ENCODE peak calls at places on chromosomes 16 and 17, in nine cellular contexts. One of them, this sample, is unnamed.

GRCh38 chr16:86952769-86953168 is 364.4 kb downstream of the C16orf95 start:
- DNase-seq in heart right ventricle: no peak
- DNase-seq in cardiac fibroblast: peak
- DNase-seq in HFF-Myc: no peak
- DNase-seq in fibroblast of pulmonary artery: no peak
- DNase-seq in cardiac muscle cell: no peak
- DNase-seq in breast epithelium: no peak
- DNase-seq in pancreas: no peak
- DNase-seq in AG09309: no peak
- DNase-seq in this sample: no peak

GRCh38 chr17:38893612-38894011 is 23.8 kb downstream of the LASP1 start:
- DNase-seq in cardiac fibroblast: peak
- DNase-seq in heart right ventricle: no peak
- DNase-seq in breast epithelium: no peak
- DNase-seq in fibroblast of pulmonary artery: no peak
- DNase-seq in HFF-Myc: no peak
- DNase-seq in pancreas: no peak
- DNase-seq in cardiac muscle cell: no peak
- DNase-seq in AG09309: no peak
- DNase-seq in this sample: no peak

GRCh38 chr17:56723471-56723870 is 110.2 kb downstream of the C17orf67 start:
- DNase-seq in fibroblast of pulmonary artery: no peak
- DNase-seq in heart right ventricle: no peak
- DNase-seq in AG09309: no peak
- DNase-seq in pancreas: no peak
- DNase-seq in cardiac muscle cell: no peak
- DNase-seq in breast epithelium: no peak
- DNase-seq in cardiac fibroblast: no peak
- DNase-seq in HFF-Myc: no peak
- DNase-seq in this sample: no peak

GRCh38 chr17:38868095-38868967 is 1.5 kb upstream of the LASP1 start:
- DNase-seq in cardiac fibroblast: peak
- DNase-seq in AG09309: no peak
- DNase-seq in HFF-Myc: no peak
- DNase-seq in breast epithelium: no peak
- DNase-seq in heart right ventricle: peak
- DNase-seq in fibroblast of pulmonary artery: peak
- DNase-seq in pancreas: peak
- DNase-seq in cardiac muscle cell: peak
- DNase-seq in this sample: no peak

GRCh38 chr17:57889892-57890856 is 40.3 kb upstream of the MRPS23 start:
- DNase-seq in pancreas: peak
- DNase-seq in cardiac muscle cell: no peak
- DNase-seq in HFF-Myc: no peak
- DNase-seq in fibroblast of pulmonary artery: peak
- DNase-seq in heart right ventricle: peak
- DNase-seq in AG09309: peak
- DNase-seq in breast epithelium: peak
- DNase-seq in cardiac fibroblast: peak
- DNase-seq in this sample: no peak

GRCh38 chr17:78344666-78345065 is 15.2 kb downstream of the SOCS3 start:
- DNase-seq in HFF-Myc: no peak
- DNase-seq in pancreas: no peak
- DNase-seq in fibroblast of pulmonary artery: no peak
- DNase-seq in heart right ventricle: no peak
- DNase-seq in breast epithelium: no peak
- DNase-seq in cardiac muscle cell: no peak
- DNase-seq in cardiac fibroblast: no peak
- DNase-seq in AG09309: no peak
- DNase-seq in this sample: no peak

GRCh38 chr17:78779848-78780247 is 2.2 kb downstream of the CYTH1 start:
- DNase-seq in pancreas: no peak
- DNase-seq in heart right ventricle: no peak
- DNase-seq in HFF-Myc: no peak
- DNase-seq in fibroblast of pulmonary artery: no peak
- DNase-seq in breast epithelium: peak
- DNase-seq in AG09309: no peak
- DNase-seq in cardiac fibroblast: no peak
- DNase-seq in cardiac muscle cell: no peak
- DNase-seq in this sample: no peak

GRCh38 chr17:54455251-54455868 is 445.3 kb upstream of the TOM1L1 start:
- DNase-seq in pancreas: no peak
- DNase-seq in HFF-Myc: no peak
- DNase-seq in AG09309: no peak
- DNase-seq in cardiac fibroblast: peak
- DNase-seq in cardiac muscle cell: no peak
- DNase-seq in heart right ventricle: no peak
- DNase-seq in breast epithelium: no peak
- DNase-seq in fibroblast of pulmonary artery: no peak
- DNase-seq in this sample: no peak

GRCh38 chr16:67155305-67156145 is 4.2 kb downstream of the TRADD start:
- DNase-seq in AG09309: no peak
- DNase-seq in cardiac muscle cell: peak
- DNase-seq in breast epithelium: peak
- DNase-seq in cardiac fibroblast: peak
- DNase-seq in fibroblast of pulmonary artery: peak
- DNase-seq in HFF-Myc: no peak
- DNase-seq in heart right ventricle: peak
- DNase-seq in pancreas: peak
- DNase-seq in this sample: no peak

GRCh38 chr17:9875441-9875840 is 29.6 kb downstream of the RCVRN start:
- DNase-seq in breast epithelium: no peak
- DNase-seq in HFF-Myc: no peak
- DNase-seq in cardiac muscle cell: no peak
- DNase-seq in fibroblast of pulmonary artery: peak
- DNase-seq in AG09309: no peak
- DNase-seq in heart right ventricle: no peak
- DNase-seq in pancreas: no peak
- DNase-seq in cardiac fibroblast: no peak
- DNase-seq in this sample: no peak

GRCh38 chr17:47884905-47885735 is 10.9 kb upstream of the SP2 start:
- DNase-seq in HFF-Myc: no peak
- DNase-seq in pancreas: no peak
- DNase-seq in fibroblast of pulmonary artery: no peak
- DNase-seq in cardiac muscle cell: no peak
- DNase-seq in AG09309: no peak
- DNase-seq in cardiac fibroblast: no peak
- DNase-seq in heart right ventricle: no peak
- DNase-seq in breast epithelium: no peak
- DNase-seq in this sample: no peak

GRCh38 chr16:85316321-85316919 is 204.1 kb upstream of the CIBAR2 start:
- DNase-seq in heart right ventricle: peak
- DNase-seq in pancreas: peak
- DNase-seq in fibroblast of pulmonary artery: peak
- DNase-seq in HFF-Myc: no peak
- DNase-seq in AG09309: no peak
- DNase-seq in cardiac fibroblast: peak
- DNase-seq in cardiac muscle cell: peak
- DNase-seq in breast epithelium: no peak
- DNase-seq in this sample: no peak

GRCh38 chr17:15260376-15261062 is 4.6 kb downstream of the PMP22 start:
- DNase-seq in heart right ventricle: peak
- DNase-seq in cardiac fibroblast: peak
- DNase-seq in HFF-Myc: peak
- DNase-seq in AG09309: peak
- DNase-seq in fibroblast of pulmonary artery: peak
- DNase-seq in breast epithelium: peak
- DNase-seq in pancreas: peak
- DNase-seq in cardiac muscle cell: peak
- DNase-seq in this sample: no peak

GRCh38 chr17:8417806-8418205 is 17.9 kb upstream of the NDEL1 start:
- DNase-seq in cardiac muscle cell: no peak
- DNase-seq in cardiac fibroblast: no peak
- DNase-seq in HFF-Myc: no peak
- DNase-seq in pancreas: no peak
- DNase-seq in heart right ventricle: no peak
- DNase-seq in fibroblast of pulmonary artery: no peak
- DNase-seq in AG09309: no peak
- DNase-seq in breast epithelium: no peak
- DNase-seq in this sample: no peak
- H3K4me3 ChIP-seq in cardiac muscle cell: no peak
- H3K4me3 ChIP-seq in cardiac fibroblast: no peak
- H3K4me3 ChIP-seq in HFF-Myc: no peak
- H3K4me3 ChIP-seq in pancreas: no peak
- H3K4me3 ChIP-seq in heart right ventricle: no peak
- H3K4me3 ChIP-seq in fibroblast of pulmonary artery: no peak
- H3K4me3 ChIP-seq in AG09309: no peak
- H3K4me3 ChIP-seq in breast epithelium: no peak
- H3K4me3 ChIP-seq in this sample: no peak

GRCh38 chr16:73056911-73057310 is 9.0 kb upstream of the ZFHX3 start:
- DNase-seq in AG09309: no peak
- DNase-seq in heart right ventricle: no peak
- DNase-seq in fibroblast of pulmonary artery: peak
- DNase-seq in cardiac fibroblast: no peak
- DNase-seq in breast epithelium: no peak
- DNase-seq in pancreas: no peak
- DNase-seq in cardiac muscle cell: no peak
- DNase-seq in HFF-Myc: no peak
- DNase-seq in this sample: no peak

GRCh38 chr16:73058221-73058615 is 10.3 kb upstream of the ZFHX3 start:
- DNase-seq in fibroblast of pulmonary artery: peak
- DNase-seq in cardiac muscle cell: peak
- DNase-seq in breast epithelium: no peak
- DNase-seq in AG09309: no peak
- DNase-seq in HFF-Myc: no peak
- DNase-seq in cardiac fibroblast: peak
- DNase-seq in pancreas: peak
- DNase-seq in heart right ventricle: no peak
- DNase-seq in this sample: no peak

GRCh38 chr16:73057369-73058210 is 9.7 kb upstream of the ZFHX3 start:
- DNase-seq in cardiac fibroblast: peak
- DNase-seq in heart right ventricle: no peak
- DNase-seq in breast epithelium: no peak
- DNase-seq in fibroblast of pulmonary artery: peak
- DNase-seq in cardiac muscle cell: peak
- DNase-seq in HFF-Myc: no peak
- DNase-seq in AG09309: no peak
- DNase-seq in pancreas: peak
- DNase-seq in this sample: no peak

GRCh38 chr16:73054732-73055481 is 7.0 kb upstream of the ZFHX3 start:
- DNase-seq in fibroblast of pulmonary artery: peak
- DNase-seq in pancreas: no peak
- DNase-seq in heart right ventricle: no peak
- DNase-seq in HFF-Myc: no peak
- DNase-seq in cardiac muscle cell: no peak
- DNase-seq in AG09309: no peak
- DNase-seq in cardiac fibroblast: peak
- DNase-seq in breast epithelium: no peak
- DNase-seq in this sample: no peak

GRCh38 chr16:73056383-73056782 is 8.5 kb upstream of the ZFHX3 start:
- DNase-seq in cardiac fibroblast: peak
- DNase-seq in HFF-Myc: no peak
- DNase-seq in fibroblast of pulmonary artery: no peak
- DNase-seq in AG09309: no peak
- DNase-seq in heart right ventricle: no peak
- DNase-seq in breast epithelium: no peak
- DNase-seq in pancreas: no peak
- DNase-seq in cardiac muscle cell: no peak
- DNase-seq in this sample: no peak
- H3K4me3 ChIP-seq in cardiac fibroblast: peak
- H3K4me3 ChIP-seq in HFF-Myc: no peak
- H3K4me3 ChIP-seq in fibroblast of pulmonary artery: peak
- H3K4me3 ChIP-seq in AG09309: peak
- H3K4me3 ChIP-seq in heart right ventricle: peak
- H3K4me3 ChIP-seq in breast epithelium: peak
- H3K4me3 ChIP-seq in pancreas: peak
- H3K4me3 ChIP-seq in cardiac muscle cell: peak
- H3K4me3 ChIP-seq in this sample: peak

GRCh38 chr17:63932008-63932561 is at the start of gene CD79B:
- DNase-seq in cardiac fibroblast: no peak
- DNase-seq in pancreas: peak
- DNase-seq in cardiac muscle cell: no peak
- DNase-seq in AG09309: no peak
- DNase-seq in heart right ventricle: peak
- DNase-seq in fibroblast of pulmonary artery: no peak
- DNase-seq in breast epithelium: no peak
- DNase-seq in HFF-Myc: no peak
- DNase-seq in this sample: no peak

GRCh38 chr17:63932721-63933120 is 590 bp upstream of the CD79B start:
- DNase-seq in pancreas: no peak
- DNase-seq in heart right ventricle: no peak
- DNase-seq in fibroblast of pulmonary artery: no peak
- DNase-seq in breast epithelium: no peak
- DNase-seq in cardiac muscle cell: no peak
- DNase-seq in cardiac fibroblast: no peak
- DNase-seq in AG09309: no peak
- DNase-seq in HFF-Myc: no peak
- DNase-seq in this sample: no peak

GRCh38 chr17:63928966-63929695 is 3.0 kb downstream of the CD79B start:
- DNase-seq in AG09309: no peak
- DNase-seq in cardiac muscle cell: no peak
- DNase-seq in breast epithelium: no peak
- DNase-seq in heart right ventricle: no peak
- DNase-seq in pancreas: peak
- DNase-seq in HFF-Myc: no peak
- DNase-seq in cardiac fibroblast: no peak
- DNase-seq in fibroblast of pulmonary artery: no peak
- DNase-seq in this sample: no peak

GRCh38 chr17:63929860-63930766 is 2.0 kb downstream of the CD79B start:
- DNase-seq in HFF-Myc: no peak
- DNase-seq in pancreas: peak
- DNase-seq in cardiac fibroblast: no peak
- DNase-seq in fibroblast of pulmonary artery: no peak
- DNase-seq in heart right ventricle: peak
- DNase-seq in breast epithelium: no peak
- DNase-seq in AG09309: no peak
- DNase-seq in cardiac muscle cell: no peak
- DNase-seq in this sample: no peak

DNA sequence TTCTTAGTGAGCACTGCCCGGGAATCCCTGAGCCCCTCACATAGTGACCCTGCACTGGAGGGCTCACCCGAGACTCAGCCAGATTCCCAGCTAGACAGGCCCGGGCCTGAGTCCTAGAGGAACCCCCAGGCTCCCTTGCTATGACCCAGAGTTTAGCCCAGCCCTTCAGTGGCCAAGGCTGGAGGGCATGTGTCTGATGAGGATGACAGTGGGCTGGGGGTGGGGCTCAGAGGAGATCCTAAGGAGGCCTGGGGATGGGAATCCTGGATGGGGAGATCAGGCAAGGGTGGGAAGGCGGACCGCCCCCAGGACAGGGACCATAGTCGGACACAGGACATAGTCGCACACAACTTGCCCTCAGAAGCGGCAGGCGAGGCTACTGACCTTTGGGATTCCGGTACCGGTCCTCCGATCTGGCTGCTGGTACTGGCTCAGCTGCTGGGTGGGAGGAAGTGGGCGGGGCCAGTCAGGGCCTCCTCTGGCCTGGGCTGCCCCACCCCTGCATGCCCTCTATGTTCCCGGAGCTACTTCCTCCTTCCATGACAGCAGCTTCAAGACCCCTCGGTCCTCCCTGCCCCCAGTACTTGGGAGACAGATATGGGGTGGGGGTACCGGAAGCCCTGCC is 1.1 kb downstream of the CD79B start:
- DNase-seq in breast epithelium: no peak
- DNase-seq in pancreas: peak
- DNase-seq in HFF-Myc: no peak
- DNase-seq in cardiac fibroblast: no peak
- DNase-seq in AG09309: no peak
- DNase-seq in cardiac muscle cell: no peak
- DNase-seq in heart right ventricle: peak
- DNase-seq in fibroblast of pulmonary artery: no peak
- DNase-seq in this sample: no peak
- H3K4me3 ChIP-seq in breast epithelium: no peak
- H3K4me3 ChIP-seq in pancreas: no peak
- H3K4me3 ChIP-seq in HFF-Myc: no peak
- H3K4me3 ChIP-seq in cardiac fibroblast: no peak
- H3K4me3 ChIP-seq in AG09309: no peak
- H3K4me3 ChIP-seq in cardiac muscle cell: no peak
- H3K4me3 ChIP-seq in heart right ventricle: peak
- H3K4me3 ChIP-seq in fibroblast of pulmonary artery: no peak
- H3K4me3 ChIP-seq in this sample: peak

GRCh38 chr16:4032768-4033167 is 83.5 kb downstream of the ADCY9 start:
- DNase-seq in breast epithelium: no peak
- DNase-seq in fibroblast of pulmonary artery: no peak
- DNase-seq in HFF-Myc: no peak
- DNase-seq in AG09309: no peak
- DNase-seq in cardiac muscle cell: no peak
- DNase-seq in heart right ventricle: peak
- DNase-seq in pancreas: peak
- DNase-seq in cardiac fibroblast: no peak
- DNase-seq in this sample: no peak
- H3K4me3 ChIP-seq in breast epithelium: no peak
- H3K4me3 ChIP-seq in fibroblast of pulmonary artery: no peak
- H3K4me3 ChIP-seq in HFF-Myc: no peak
- H3K4me3 ChIP-seq in AG09309: no peak
- H3K4me3 ChIP-seq in cardiac muscle cell: no peak
- H3K4me3 ChIP-seq in heart right ventricle: no peak
- H3K4me3 ChIP-seq in pancreas: no peak
- H3K4me3 ChIP-seq in cardiac fibroblast: no peak
- H3K4me3 ChIP-seq in this sample: no peak